ENCODE peak calls at places on chromosomes 7 and 10, in five cellular contexts. One of them, this sample, is unnamed.

GRCh38 chr10:128553755-128554154 is 427.5 kb upstream of the MKI67 start:
- DNase-seq in lower leg skin: no peak
- DNase-seq in foreskin fibroblast: no peak
- DNase-seq in HL-60: no peak
- DNase-seq in fibroblast of lung: no peak
- DNase-seq in this sample: no peak

GRCh38 chr10:47240173-47240572 is 59.8 kb upstream of the GDF10 start:
- DNase-seq in lower leg skin: no peak
- DNase-seq in foreskin fibroblast: no peak
- DNase-seq in HL-60: no peak
- DNase-seq in fibroblast of lung: no peak
- DNase-seq in this sample: no peak

GRCh38 chr10:124668517-124669051 is 75.6 kb downstream of the FAM53B start:
- DNase-seq in lower leg skin: no peak
- DNase-seq in foreskin fibroblast: no peak
- DNase-seq in HL-60: no peak
- DNase-seq in fibroblast of lung: no peak
- DNase-seq in this sample: no peak

GRCh38 chr10:14173706-14174594 is 156.8 kb downstream of the FRMD4A start:
- DNase-seq in lower leg skin: no peak
- DNase-seq in foreskin fibroblast: peak; percentile 7
- DNase-seq in HL-60: no peak
- DNase-seq in fibroblast of lung: peak; percentile 17
- DNase-seq in this sample: no peak

GRCh38 chr10:69497611-69498390 is 46.5 kb downstream of the TSPAN15 start:
- DNase-seq in lower leg skin: no peak
- DNase-seq in foreskin fibroblast: no peak
- DNase-seq in HL-60: no peak
- DNase-seq in fibroblast of lung: no peak
- DNase-seq in this sample: no peak

GRCh38 chr10:22911889-22912762 is 15.7 kb upstream of the ARMC3 start:
- DNase-seq in lower leg skin: no peak
- DNase-seq in foreskin fibroblast: peak; percentile 2
- DNase-seq in HL-60: no peak
- DNase-seq in fibroblast of lung: peak; percentile 37
- DNase-seq in this sample: peak; percentile 8

GRCh38 chr10:132297521-132297920 is 10.2 kb downstream of the STK32C start:
- DNase-seq in lower leg skin: no peak
- DNase-seq in foreskin fibroblast: no peak
- DNase-seq in HL-60: no peak
- DNase-seq in fibroblast of lung: no peak
- DNase-seq in this sample: no peak

GRCh38 chr10:111083222-111084095 is 6.6 kb downstream of the ADRA2A start:
- DNase-seq in lower leg skin: no peak
- DNase-seq in foreskin fibroblast: no peak
- DNase-seq in HL-60: no peak
- DNase-seq in fibroblast of lung: no peak
- DNase-seq in this sample: no peak

GRCh38 chr7:33109758-33110238 is 594 bp upstream of the RP9 start:
- DNase-seq in lower leg skin: no peak
- DNase-seq in foreskin fibroblast: peak; percentile 27
- DNase-seq in HL-60: peak; percentile 11
- DNase-seq in fibroblast of lung: no peak
- DNase-seq in this sample: peak; percentile 58

GRCh38 chr7:141544831-141545230 is 6.4 kb upstream of the AGK start:
- DNase-seq in lower leg skin: no peak
- DNase-seq in foreskin fibroblast: no peak
- DNase-seq in HL-60: no peak
- DNase-seq in fibroblast of lung: no peak
- DNase-seq in this sample: no peak

GRCh38 chr7:27160147-27160545 is 3.7 kb upstream of the HOXA7 start:
- DNase-seq in lower leg skin: no peak
- DNase-seq in foreskin fibroblast: no peak
- DNase-seq in HL-60: no peak
- DNase-seq in fibroblast of lung: no peak
- DNase-seq in this sample: no peak
- H3K4me3 ChIP-seq in lower leg skin: no peak overlapping the region
- H3K4me3 ChIP-seq in foreskin fibroblast: peak overlapping the region; percentile 59
- H3K4me3 ChIP-seq in HL-60: peak overlapping the region; percentile 74
- H3K4me3 ChIP-seq in fibroblast of lung: no peak overlapping the region
- H3K4me3 ChIP-seq in this sample: peak overlapping the region; percentile 77

GRCh38 chr10:80542053-80542452 is 4.4 kb downstream of the SH2D4B start:
- DNase-seq in lower leg skin: no peak
- DNase-seq in foreskin fibroblast: no peak
- DNase-seq in HL-60: no peak
- DNase-seq in fibroblast of lung: peak; percentile 39
- DNase-seq in this sample: no peak
- TF ChIP-seq CTCF in lower leg skin: no peak
- TF ChIP-seq CTCF in foreskin fibroblast: no peak
- TF ChIP-seq CTCF in HL-60: no peak
- TF ChIP-seq CTCF in fibroblast of lung: no peak
- TF ChIP-seq CTCF in this sample: no peak

DNA sequence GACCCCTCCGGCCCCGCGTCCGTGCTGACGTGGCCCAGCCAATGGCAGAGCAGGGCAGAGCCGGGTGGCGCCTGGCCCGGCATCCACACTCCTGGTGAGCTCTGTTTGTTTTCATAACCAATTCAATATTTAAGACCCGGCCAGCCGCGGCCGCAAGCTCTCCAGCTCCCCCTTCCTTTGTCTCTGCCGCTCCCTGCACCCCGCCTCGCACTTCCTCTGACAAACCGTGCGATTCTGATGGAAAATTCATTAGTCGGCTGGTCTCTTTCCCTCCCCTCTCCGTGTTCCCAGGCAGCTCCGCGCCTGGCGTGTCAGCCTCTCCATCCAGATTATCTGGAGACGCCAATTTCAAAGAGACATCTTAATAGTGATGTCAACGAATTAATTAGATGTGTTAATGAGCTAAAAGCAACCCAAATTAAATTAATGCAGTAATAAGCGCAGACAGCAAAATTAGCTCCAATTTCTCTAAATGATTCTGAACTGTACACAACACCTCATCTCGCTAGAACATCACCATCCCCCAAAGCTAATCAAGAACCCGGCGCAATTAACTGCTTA is 55.3 kb downstream of the MICALL2 start:
- DNase-seq in lower leg skin: no peak
- DNase-seq in foreskin fibroblast: peak; percentile 41
- DNase-seq in HL-60: peak; percentile 14
- DNase-seq in fibroblast of lung: peak; percentile 76
- DNase-seq in this sample: peak; percentile 23
- H3K4me3 ChIP-seq in lower leg skin: no peak overlapping the region
- H3K4me3 ChIP-seq in foreskin fibroblast: no peak overlapping the region
- H3K4me3 ChIP-seq in HL-60: no peak overlapping the region
- H3K4me3 ChIP-seq in fibroblast of lung: no peak overlapping the region
- H3K4me3 ChIP-seq in this sample: no peak overlapping the region

GRCh38 chr10:63901228-63901627 is 380.0 kb downstream of the REEP3 start:
- DNase-seq in lower leg skin: no peak
- DNase-seq in foreskin fibroblast: no peak
- DNase-seq in HL-60: no peak
- DNase-seq in fibroblast of lung: no peak
- DNase-seq in this sample: no peak
- TF ChIP-seq CTCF in lower leg skin: no peak
- TF ChIP-seq CTCF in foreskin fibroblast: no peak
- TF ChIP-seq CTCF in HL-60: peak; percentile 35
- TF ChIP-seq CTCF in fibroblast of lung: peak; percentile 10
- TF ChIP-seq CTCF in this sample: peak; percentile 20

GRCh38 chr7:150980663-150981062 is 2.5 kb upstream of the KCNH2 start:
- DNase-seq in lower leg skin: no peak
- DNase-seq in foreskin fibroblast: no peak
- DNase-seq in HL-60: no peak
- DNase-seq in fibroblast of lung: no peak
- DNase-seq in this sample: no peak

GRCh38 chr7:150979706-150980390 is 1.7 kb upstream of the KCNH2 start:
- DNase-seq in lower leg skin: no peak
- DNase-seq in foreskin fibroblast: no peak
- DNase-seq in HL-60: no peak
- DNase-seq in fibroblast of lung: no peak
- DNase-seq in this sample: no peak

GRCh38 chr7:150977382-150978135 is 562 bp downstream of the KCNH2 start:
- DNase-seq in lower leg skin: no peak
- DNase-seq in foreskin fibroblast: no peak
- DNase-seq in HL-60: no peak
- DNase-seq in fibroblast of lung: no peak
- DNase-seq in this sample: no peak

GRCh38 chr7:150976529-150977381 is 1.4 kb downstream of the KCNH2 start:
- DNase-seq in lower leg skin: no peak
- DNase-seq in foreskin fibroblast: no peak
- DNase-seq in HL-60: no peak
- DNase-seq in fibroblast of lung: no peak
- DNase-seq in this sample: no peak

GRCh38 chr7:150978136-150978789 is at the start of gene KCNH2:
- DNase-seq in lower leg skin: no peak
- DNase-seq in foreskin fibroblast: no peak
- DNase-seq in HL-60: no peak
- DNase-seq in fibroblast of lung: no peak
- DNase-seq in this sample: no peak
- H3K4me3 ChIP-seq in lower leg skin: peak within 1 kb of the TSS; percentile 8
- H3K4me3 ChIP-seq in foreskin fibroblast: no peak within 1 kb of the TSS
- H3K4me3 ChIP-seq in HL-60: no peak within 1 kb of the TSS
- H3K4me3 ChIP-seq in fibroblast of lung: no peak within 1 kb of the TSS
- H3K4me3 ChIP-seq in this sample: no peak within 1 kb of the TSS

GRCh38 chr7:149005427-149006344 is 22.6 kb downstream of the PDIA4 start:
- DNase-seq in lower leg skin: peak; percentile 71
- DNase-seq in foreskin fibroblast: peak; percentile 52
- DNase-seq in HL-60: peak; percentile 72
- DNase-seq in fibroblast of lung: peak; percentile 54
- DNase-seq in this sample: peak; percentile 68

GRCh38 chr7:149006345-149006725 is 22.0 kb downstream of the PDIA4 start:
- DNase-seq in lower leg skin: no peak
- DNase-seq in foreskin fibroblast: no peak
- DNase-seq in HL-60: no peak
- DNase-seq in fibroblast of lung: no peak
- DNase-seq in this sample: no peak

GRCh38 chr7:149007146-149007545 is 21.2 kb downstream of the PDIA4 start:
- DNase-seq in lower leg skin: no peak
- DNase-seq in foreskin fibroblast: no peak
- DNase-seq in HL-60: no peak
- DNase-seq in fibroblast of lung: no peak
- DNase-seq in this sample: no peak

GRCh38 chr7:149010451-149010850 is 17.9 kb downstream of the PDIA4 start:
- DNase-seq in lower leg skin: no peak
- DNase-seq in foreskin fibroblast: no peak
- DNase-seq in HL-60: no peak
- DNase-seq in fibroblast of lung: no peak
- DNase-seq in this sample: no peak

GRCh38 chr7:149007615-149008014 is 20.7 kb downstream of the PDIA4 start:
- DNase-seq in lower leg skin: no peak
- DNase-seq in foreskin fibroblast: no peak
- DNase-seq in HL-60: no peak
- DNase-seq in fibroblast of lung: no peak
- DNase-seq in this sample: no peak
- TF ChIP-seq CTCF in lower leg skin: no peak
- TF ChIP-seq CTCF in foreskin fibroblast: peak; percentile 9
- TF ChIP-seq CTCF in HL-60: no peak
- TF ChIP-seq CTCF in fibroblast of lung: peak; percentile 7
- TF ChIP-seq CTCF in this sample: peak; percentile 16

DNA sequence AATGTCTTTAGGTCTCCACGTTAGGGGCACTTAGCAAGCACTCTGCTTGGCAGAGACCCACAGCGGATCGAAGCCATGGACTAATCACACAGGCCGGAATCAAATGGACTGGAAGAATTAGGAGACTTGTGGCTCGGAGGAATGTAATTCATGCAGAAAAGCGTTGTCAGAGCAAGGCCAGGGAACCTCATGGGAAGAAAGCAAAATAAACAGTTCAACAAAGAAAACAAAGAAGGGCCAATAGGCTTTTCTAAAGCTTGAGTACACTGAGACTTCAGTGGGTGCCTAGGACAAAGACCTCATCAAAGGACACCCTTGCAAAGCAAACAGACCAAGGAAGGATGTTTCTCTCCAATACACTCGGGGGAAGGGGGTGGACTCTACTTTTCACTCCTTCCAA is 171.1 kb downstream of the GLI3 start:
- DNase-seq in lower leg skin: no peak
- DNase-seq in foreskin fibroblast: no peak
- DNase-seq in HL-60: no peak
- DNase-seq in fibroblast of lung: peak; percentile 88
- DNase-seq in this sample: no peak
- H3K4me3 ChIP-seq in lower leg skin: no peak overlapping the region
- H3K4me3 ChIP-seq in foreskin fibroblast: no peak overlapping the region
- H3K4me3 ChIP-seq in HL-60: no peak overlapping the region
- H3K4me3 ChIP-seq in fibroblast of lung: no peak overlapping the region
- H3K4me3 ChIP-seq in this sample: no peak overlapping the region

DNA sequence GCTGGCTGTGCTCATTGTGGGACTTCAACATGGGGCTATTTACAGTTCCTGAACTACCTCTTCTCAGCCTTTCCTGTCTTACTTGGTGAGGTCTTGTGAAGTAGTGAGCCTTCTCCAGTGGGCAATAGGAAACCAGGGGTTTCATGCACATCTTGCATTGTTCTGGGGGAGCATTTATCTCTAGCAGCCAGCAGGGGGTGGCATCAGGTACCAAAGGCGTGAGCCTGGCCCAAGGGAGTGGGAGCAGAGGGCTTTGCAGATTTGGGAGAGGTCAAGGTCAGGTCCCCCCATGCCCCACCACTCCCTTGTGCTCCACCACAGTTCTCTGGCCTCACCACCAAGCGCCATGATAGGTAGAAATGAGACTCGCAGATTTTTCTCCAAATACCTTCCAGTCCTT is 85.4 kb upstream of the NPTX2 start:
- DNase-seq in lower leg skin: no peak
- DNase-seq in foreskin fibroblast: no peak
- DNase-seq in HL-60: no peak
- DNase-seq in fibroblast of lung: no peak
- DNase-seq in this sample: no peak
- TF ChIP-seq CTCF in lower leg skin: no peak
- TF ChIP-seq CTCF in foreskin fibroblast: no peak
- TF ChIP-seq CTCF in HL-60: no peak
- TF ChIP-seq CTCF in fibroblast of lung: no peak
- TF ChIP-seq CTCF in this sample: no peak

This sample was measured in fibroblast of mammary gland.